ENCODE peak calls at places on chromosome 4, in nine cellular contexts. W is MM.1S, U is PC-3, R is neural progenitor cell, O is SK-N-SH, E is HCT116, G is GM23338, A is OCI-LY7, J is hepatocyte. M is an unnamed sample. For H3K79me2, the result is how much of the 10 kb centered on the place peaks cover.

GRCh38 chr4:102139132-102139573 is 206.1 kb downstream of the SLC39A8 start:
- DNase-seq in W (no peak), U (peak), R (no peak), O (no peak), E (peak), G (no peak), A (no peak), J (no peak), M (peak)

GRCh38 chr4:128354205-128354821 is 66.7 kb upstream of the PGRMC2 start:
- DNase-seq in W (no peak), U (peak), R (no peak), O (peak), E (no peak), G (peak), A (no peak), J (peak), M (peak)

GRCh38 chr4:185167205-185167604 is 24.1 kb downstream of the SLC25A4 start:
- DNase-seq in W (no peak), U (no peak), R (no peak), O (no peak), E (no peak), G (no peak), A (no peak), J (no peak), M (no peak)

GRCh38 chr4:95547708-95548471 is 883 bp downstream of the UNC5C start:
- DNase-seq in W (no peak), U (peak), R (peak), O (no peak), E (no peak), G (peak), A (no peak), J (peak), M (peak)

GRCh38 chr4:80058740-80059139 is 14.3 kb downstream of the ANTXR2 start:
- DNase-seq in W (peak), U (no peak), R (no peak), O (no peak), E (no peak), G (no peak), A (peak), J (no peak), M (peak)

GRCh38 chr4:57373971-57374370 is 263.8 kb upstream of the IGFBP7 start:
- DNase-seq in W (no peak), U (peak), R (no peak), O (no peak), E (no peak), G (no peak), A (no peak), J (no peak), M (peak)

GRCh38 chr4:71355045-71355444 is 16.2 kb downstream of the SLC4A4 start:
- DNase-seq in W (no peak), U (no peak), R (no peak), O (no peak), E (no peak), G (no peak), A (no peak), J (no peak), M (no peak)

GRCh38 chr4:187236491-187236890 is 512.8 kb upstream of the FAT1 start:
- DNase-seq in W (no peak), U (peak), R (no peak), O (no peak), E (no peak), G (no peak), A (no peak), J (peak), M (peak)

GRCh38 chr4:5033266-5033945 is 14.1 kb upstream of the CYTL1 start:
- DNase-seq in W (no peak), U (no peak), R (no peak), O (no peak), E (no peak), G (no peak), A (peak), J (no peak), M (peak)

GRCh38 chr4:73978886-73979285 is 2.9 kb downstream of the PF4 start:
- DNase-seq in W (no peak), U (peak), R (no peak), O (no peak), E (no peak), G (no peak), A (no peak), J (peak), M (peak)

GRCh38 chr4:107951551-107951950 is 20.2 kb downstream of the CYP2U1 start:
- DNase-seq in W (no peak), U (peak), R (no peak), O (no peak), E (no peak), G (no peak), A (no peak), J (peak), M (peak)

GRCh38 chr4:140790765-140791164 is 34.6 kb upstream of the TBC1D9 start:
- DNase-seq in W (peak), U (peak), R (no peak), O (no peak), E (no peak), G (no peak), A (peak), J (no peak), M (no peak)

GRCh38 chr4:141654098-141654497 is 17.7 kb downstream of the IL15 start:
- DNase-seq in W (no peak), U (peak), R (peak), O (no peak), E (no peak), G (peak), A (no peak), J (peak), M (peak)

GRCh38 chr4:2248821-2249261 is 6.9 kb upstream of the HAUS3 start:
- DNase-seq in W (no peak), U (no peak), R (no peak), O (peak), E (no peak), G (no peak), A (no peak), J (peak), M (no peak)

GRCh38 chr4:19403786-19404185 is 847.9 kb upstream of the SLIT2 start:
- DNase-seq in W (no peak), U (no peak), R (no peak), O (no peak), E (no peak), G (no peak), A (no peak), J (no peak), M (no peak)

GRCh38 chr4:53376900-53377299 is 541 bp upstream of the FIP1L1 start:
- DNase-seq in W (no peak), U (no peak), R (no peak), O (peak), E (no peak), G (peak), A (no peak), J (no peak), M (peak)

GRCh38 chr4:26573389-26573794 is 10.5 kb upstream of the TBC1D19 start:
- DNase-seq in W (no peak), U (peak), R (no peak), O (no peak), E (no peak), G (peak), A (peak), J (no peak), M (no peak)

GRCh38 chr4:158003212-158003611 is 169.6 kb downstream of the GASK1B start:
- DNase-seq in W (no peak), U (no peak), R (no peak), O (no peak), E (no peak), G (no peak), A (no peak), J (no peak), M (no peak)

GRCh38 chr4:47662975-47663374 is 174.9 kb downstream of the CORIN start:
- DNase-seq in W (peak), U (peak), R (peak), O (no peak), E (peak), G (peak), A (peak), J (no peak), M (peak)

GRCh38 chr4:85482000-85482738 is 7.2 kb downstream of the ARHGAP24 start:
- DNase-seq in W (no peak), U (no peak), R (no peak), O (no peak), E (no peak), G (peak), A (no peak), J (no peak), M (no peak)

GRCh38 chr4:83552924-83553323 is 17.0 kb downstream of the GPAT3 start:
- DNase-seq in W (peak), U (peak), R (no peak), O (no peak), E (no peak), G (no peak), A (no peak), J (no peak), M (peak)

GRCh38 chr4:24672871-24673270 is 88.5 kb upstream of the DHX15 start:
- DNase-seq in W (no peak), U (no peak), R (no peak), O (no peak), E (no peak), G (no peak), A (no peak), J (no peak), M (no peak)

GRCh38 chr4:173834151-173834550 is 304.1 kb upstream of the HAND2 start:
- DNase-seq in W (no peak), U (peak), R (no peak), O (no peak), E (peak), G (peak), A (no peak), J (no peak), M (peak)

GRCh38 chr4:97498875-97499274 is 644.4 kb downstream of the STPG2 start:
- DNase-seq in W (no peak), U (peak), R (no peak), O (no peak), E (peak), G (no peak), A (no peak), J (peak), M (peak)

GRCh38 chr4:147739239-147739823 is 7.4 kb downstream of the ARHGAP10 start:
- DNase-seq in W (no peak), U (no peak), R (no peak), O (no peak), E (no peak), G (peak), A (no peak), J (no peak), M (no peak)

GRCh38 chr4:2251795-2252529 is 9.9 kb downstream of the MXD4 start:
- DNase-seq in W (no peak), U (no peak), R (no peak), O (peak), E (no peak), G (no peak), A (no peak), J (no peak), M (no peak)

GRCh38 chr4:5812506-5813229 is 80.2 kb downstream of the CRMP1 start:
- DNase-seq in W (peak), U (peak), R (peak), O (peak), E (peak), G (peak), A (peak), J (peak), M (peak)

GRCh38 chr4:152735302-152735917 is 44.1 kb downstream of the TIGD4 start:
- DNase-seq in W (peak), U (peak), R (peak), O (peak), E (peak), G (peak), A (peak), J (peak), M (peak)

GRCh38 chr4:5459236-5459635 is 249.1 kb downstream of the EVC2 start:
- DNase-seq in W (no peak), U (no peak), R (no peak), O (no peak), E (no peak), G (no peak), A (no peak), J (no peak), M (no peak)

GRCh38 chr4:58940167-58940566 is 1830.0 kb upstream of the IGFBP7 start:
- DNase-seq in W (peak), U (no peak), R (no peak), O (no peak), E (no peak), G (no peak), A (no peak), J (no peak), M (no peak)

GRCh38 chr4:89111833-89112563 is 665 bp downstream of the TIGD2 start:
- DNase-seq in W (peak), U (peak), R (peak), O (peak), E (no peak), G (peak), A (no peak), J (peak), M (peak)

GRCh38 chr4:185358514-185359433 is 37.0 kb downstream of the LRP2BP start:
- DNase-seq in W (no peak), U (peak), R (no peak), O (no peak), E (no peak), G (no peak), A (no peak), J (no peak), M (peak)

GRCh38 chr4:185721190-185721948 is 90.6 kb downstream of the SORBS2 start:
- DNase-seq in W (no peak), U (no peak), R (no peak), O (no peak), E (no peak), G (no peak), A (no peak), J (peak), M (no peak)

GRCh38 chr4:69471639-69472038 is 24.1 kb downstream of the UGT2B4 start:
- DNase-seq in W (no peak), U (no peak), R (no peak), O (no peak), E (no peak), G (no peak), A (no peak), J (no peak), M (no peak)

GRCh38 chr4:142284402-142285221 is 561.5 kb downstream of the INPP4B start:
- DNase-seq in W (no peak), U (no peak), R (no peak), O (no peak), E (no peak), G (no peak), A (no peak), J (no peak), M (no peak)

GRCh38 chr4:77819409-77819835 is 254 bp upstream of the CNOT6L start:
- DNase-seq in W (peak), U (no peak), R (no peak), O (peak), E (no peak), G (peak), A (peak), J (peak), M (peak)

GRCh38 chr4:77818667-77819408 is at the start of gene CNOT6L:
- DNase-seq in W (peak), U (peak), R (peak), O (peak), E (peak), G (peak), A (peak), J (peak), M (peak)

GRCh38 chr4:77818077-77818666 is 996 bp downstream of the CNOT6L start:
- DNase-seq in W (peak), U (peak), R (peak), O (peak), E (peak), G (peak), A (peak), J (peak), M (peak)

GRCh38 chr4:77817304-77818076 is 1.7 kb downstream of the CNOT6L start:
- DNase-seq in W (peak), U (no peak), R (no peak), O (no peak), E (no peak), G (no peak), A (peak), J (peak), M (peak)

DNA sequence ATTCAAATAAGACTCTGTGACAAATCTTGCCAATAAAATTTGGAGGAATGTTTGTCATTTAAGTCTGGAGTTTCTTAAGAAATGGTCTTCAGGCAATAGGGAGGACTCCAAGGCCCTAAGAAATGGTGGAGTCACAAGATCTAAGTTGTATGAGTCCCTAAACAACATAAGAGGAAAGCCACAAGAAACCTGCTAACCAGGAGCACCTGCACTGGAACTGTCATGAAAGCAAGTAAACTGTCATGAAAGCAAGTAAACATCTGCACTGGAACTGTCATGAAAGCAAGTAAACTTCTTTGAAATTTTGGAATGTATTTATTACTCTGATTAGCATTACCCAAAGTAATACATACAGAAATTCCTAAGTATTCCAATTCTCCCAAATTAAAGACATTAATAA is 3.5 kb downstream of the CNOT6L start:
- DNase-seq in W (peak), U (no peak), R (no peak), O (no peak), E (no peak), G (no peak), A (peak), J (no peak), M (no peak)
- H3K79me2 ChIP-seq in W (half or more), U (half or more), R (under half), O (half or more), E (half or more), G (under half), A (half or more), J (half or more), M (half or more)

GRCh38 chr4:68288046-68288740 is 42.7 kb upstream of the TMPRSS11B start:
- DNase-seq in W (no peak), U (no peak), R (no peak), O (no peak), E (no peak), G (no peak), A (no peak), J (no peak), M (no peak)
- TF ChIP-seq EZH2phosphoT487 in W (no peak), U (no peak), R (no peak), O (no peak), E (no peak), G (no peak), A (no peak), J (no peak), M (no peak)

GRCh38 chr4:38003628-38004027 is 43.4 kb downstream of the PTTG2 start:
- DNase-seq in W (no peak), U (no peak), R (no peak), O (no peak), E (no peak), G (no peak), A (no peak), J (no peak), M (no peak)

GRCh38 chr4:38001927-38002326 is 41.7 kb downstream of the PTTG2 start:
- DNase-seq in W (no peak), U (no peak), R (no peak), O (no peak), E (no peak), G (peak), A (no peak), J (no peak), M (no peak)

GRCh38 chr4:38004062-38004461 is 43.9 kb downstream of the PTTG2 start:
- DNase-seq in W (no peak), U (no peak), R (no peak), O (no peak), E (no peak), G (peak), A (no peak), J (no peak), M (no peak)

GRCh38 chr4:38002451-38003071 is 42.4 kb downstream of the PTTG2 start:
- DNase-seq in W (no peak), U (peak), R (peak), O (no peak), E (no peak), G (peak), A (no peak), J (no peak), M (peak)

DNA sequence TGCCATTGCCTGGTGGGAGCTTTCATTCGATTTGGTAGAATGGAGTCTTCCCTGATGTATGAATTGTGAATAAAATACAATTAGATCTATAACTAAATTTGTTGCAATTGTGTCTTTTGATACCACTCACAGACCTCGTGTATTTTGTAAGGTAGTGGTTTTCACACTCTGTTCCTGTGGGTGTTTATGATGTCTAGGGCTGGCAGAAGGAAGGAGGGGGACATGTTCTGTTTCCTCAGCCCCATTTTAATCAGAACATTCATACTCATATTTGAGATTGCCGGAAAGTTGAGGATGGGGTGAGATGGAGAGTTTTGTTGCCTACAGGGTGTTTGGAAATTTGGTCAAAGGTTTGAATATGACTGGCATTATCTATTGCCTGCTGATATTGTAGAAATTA is 42.9 kb downstream of the PTTG2 start:
- DNase-seq in W (no peak), U (no peak), R (no peak), O (no peak), E (no peak), G (no peak), A (no peak), J (no peak), M (no peak)
- H3K79me2 ChIP-seq in W (half or more), U (under half), R (half or more), O (under half), E (under half), G (half or more), A (half or more), J (half or more), M (under half)

GRCh38 chr4:93267747-93268146 is 560.8 kb upstream of the ATOH1 start:
- DNase-seq in W (no peak), U (no peak), R (no peak), O (no peak), E (no peak), G (peak), A (no peak), J (no peak), M (no peak)
- TF ChIP-seq EZH2phosphoT487 in W (no peak), U (no peak), R (no peak), O (no peak), E (no peak), G (no peak), A (no peak), J (no peak), M (no peak)

GRCh38 chr4:98544141-98544817 is 114.1 kb downstream of the TSPAN5 start:
- DNase-seq in W (no peak), U (no peak), R (no peak), O (no peak), E (no peak), G (no peak), A (no peak), J (no peak), M (no peak)

GRCh38 chr4:98539299-98539698 is 119.1 kb downstream of the TSPAN5 start:
- DNase-seq in W (no peak), U (no peak), R (no peak), O (no peak), E (no peak), G (no peak), A (no peak), J (no peak), M (no peak)

GRCh38 chr4:98540803-98541202 is 117.6 kb downstream of the TSPAN5 start:
- DNase-seq in W (no peak), U (no peak), R (no peak), O (no peak), E (no peak), G (no peak), A (no peak), J (no peak), M (no peak)

GRCh38 chr4:98539741-98540140 is 118.7 kb downstream of the TSPAN5 start:
- DNase-seq in W (no peak), U (no peak), R (no peak), O (no peak), E (no peak), G (no peak), A (no peak), J (no peak), M (no peak)

DNA sequence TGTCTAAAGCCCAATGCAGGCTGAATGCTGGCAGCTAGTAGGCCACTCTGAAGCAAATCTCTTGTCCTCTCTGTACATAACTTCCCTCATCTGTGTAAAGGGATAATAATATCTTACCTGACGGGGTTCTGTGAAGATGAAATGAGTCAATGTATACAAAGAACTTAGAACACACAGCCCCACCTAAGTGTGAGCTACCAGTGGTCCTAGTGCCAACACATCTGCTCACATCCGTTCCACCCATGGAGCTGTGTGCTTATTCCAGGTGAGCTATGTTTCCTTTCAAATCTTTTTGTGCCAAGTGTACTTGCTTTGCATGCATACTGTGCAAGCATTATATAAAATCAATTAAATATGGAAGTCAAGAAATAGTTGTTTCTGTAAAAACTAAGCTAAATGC is 116.4 kb downstream of the TSPAN5 start:
- DNase-seq in W (no peak), U (peak), R (no peak), O (no peak), E (no peak), G (no peak), A (no peak), J (no peak), M (no peak)
- H3K79me2 ChIP-seq in W (under half), U (under half), R (under half), O (half or more), E (half or more), G (under half), A (under half), J (under half), M (half or more)

M was measured in GM23248.